ENCODE peak calls at places on chromosome 4, in five cellular contexts. U, N, C, B and T are unnamed samples.

GRCh38 chr4:85209161-85209560 is 242.7 kb upstream of the WDFY3 start:
- DNase-seq in U (peak; percentile 80), B (no peak), N (no peak), C (no peak), T (no peak)

GRCh38 chr4:173748353-173748752 is 218.3 kb upstream of the HAND2 start:
- DNase-seq in B (no peak), N (no peak), C (peak; percentile 41), U (no peak), T (no peak)

GRCh38 chr4:72817012-72817411 is 248.0 kb upstream of the ADAMTS3 start:
- DNase-seq in U (no peak), C (no peak), B (no peak), N (no peak), T (no peak)

GRCh38 chr4:78145622-78146021 is 88.5 kb downstream of the FRAS1 start:
- DNase-seq in B (no peak), C (no peak), U (no peak), N (no peak), T (no peak)

GRCh38 chr4:10673817-10674369 is 10.7 kb downstream of the CLNK start:
- DNase-seq in U (no peak), C (no peak), B (no peak), N (no peak), T (no peak)

GRCh38 chr4:3828546-3828945 is 62.4 kb downstream of the ADRA2C start:
- DNase-seq in U (no peak), C (no peak), N (no peak), B (no peak), T (no peak)

GRCh38 chr4:121375262-121375661 is 5.6 kb downstream of the QRFPR start:
- DNase-seq in N (no peak), C (peak; percentile 21), B (no peak), U (no peak), T (no peak)

GRCh38 chr4:8550691-8551090 is 29.5 kb upstream of the GPR78 start:
- DNase-seq in U (no peak), C (no peak), B (no peak), N (no peak), T (no peak)

GRCh38 chr4:142248946-142249345 is 597.2 kb downstream of the INPP4B start:
- DNase-seq in C (peak; percentile 83), N (no peak), U (no peak), B (no peak), T (no peak)

DNA sequence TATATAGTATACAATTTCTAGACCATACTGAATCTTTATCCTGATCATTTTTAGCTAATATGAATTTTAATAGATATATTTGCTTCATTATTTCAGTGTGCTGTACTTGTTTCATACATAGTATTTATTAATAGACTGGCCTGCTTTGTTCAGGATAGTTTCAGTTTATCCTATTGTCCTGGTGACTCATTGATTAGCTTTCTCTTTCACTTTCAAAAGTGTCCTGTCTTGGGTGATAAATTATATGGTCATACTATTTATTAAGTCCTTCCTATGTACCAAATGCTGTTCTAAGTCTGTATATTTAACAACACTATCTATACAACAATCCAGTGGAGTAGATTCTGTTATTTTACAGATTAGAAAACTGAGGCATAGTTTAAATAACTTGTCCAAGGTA is 153.8 kb upstream of the RAPGEF2 start:
- DNase-seq in N (no peak), B (no peak), C (peak; percentile 77), U (no peak), T (no peak)
- H3K27ac ChIP-seq in N (no peak overlapping the region), B (no peak overlapping the region), C (no peak overlapping the region), U (no peak overlapping the region), T (no peak overlapping the region)

GRCh38 chr4:52873191-52873590 is 11.1 kb downstream of the RASL11B start:
- DNase-seq in B (no peak), C (no peak), U (no peak), N (no peak), T (no peak)

GRCh38 chr4:52876063-52876462 is 13.9 kb downstream of the RASL11B start:
- DNase-seq in N (no peak), C (no peak), B (no peak), U (no peak), T (no peak)

GRCh38 chr4:52873861-52874343 is 11.8 kb downstream of the RASL11B start:
- DNase-seq in U (no peak), N (no peak), B (no peak), C (peak; percentile 58), T (peak; percentile 51)

GRCh38 chr4:52877006-52877405 is 14.9 kb downstream of the RASL11B start:
- DNase-seq in C (no peak), N (no peak), B (no peak), U (no peak), T (peak; percentile 41)

DNA sequence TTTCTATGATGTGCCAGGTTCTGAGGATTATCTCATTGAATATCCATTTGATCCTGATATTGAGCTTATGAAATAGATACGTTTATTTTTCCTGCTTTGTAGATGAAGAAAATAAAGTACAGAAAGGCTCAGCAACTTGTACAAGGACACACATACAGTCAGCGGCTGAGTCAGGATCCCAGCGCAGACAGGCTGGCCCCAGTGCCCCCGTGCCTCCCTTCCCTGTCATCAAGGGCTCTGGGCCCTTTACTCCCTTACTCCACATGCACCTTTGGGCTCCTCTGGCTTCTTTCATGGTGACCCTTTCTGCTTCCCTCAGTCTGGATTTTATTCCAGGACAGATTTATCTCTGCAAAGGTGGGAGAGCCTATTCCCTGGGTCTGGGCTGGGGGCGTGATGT is 12.8 kb downstream of the RASL11B start:
- DNase-seq in U (no peak), B (peak; percentile 58), N (no peak), C (no peak), T (no peak)
- H3K27ac ChIP-seq in U (no peak overlapping the region), B (peak overlapping the region; percentile 48), N (no peak overlapping the region), C (no peak overlapping the region), T (no peak overlapping the region)

GRCh38 chr4:7353046-7353790 is 81.5 kb downstream of the PSAPL1 start:
- DNase-seq in C (no peak), B (no peak), N (no peak), U (no peak), T (no peak)

GRCh38 chr4:7350396-7350795 is 84.3 kb downstream of the PSAPL1 start:
- DNase-seq in N (no peak), C (no peak), U (no peak), B (no peak), T (no peak)

GRCh38 chr4:7353846-7354610 is 80.7 kb downstream of the PSAPL1 start:
- DNase-seq in B (no peak), C (no peak), U (no peak), N (no peak), T (no peak)

GRCh38 chr4:7351014-7351413 is 83.7 kb downstream of the PSAPL1 start:
- DNase-seq in N (no peak), B (no peak), U (no peak), C (no peak), T (no peak)

GRCh38 chr4:7352486-7352885 is 82.2 kb downstream of the PSAPL1 start:
- DNase-seq in N (no peak), C (no peak), U (no peak), B (no peak), T (peak; percentile 16)
- H3K27ac ChIP-seq in N (no peak overlapping the region), C (no peak overlapping the region), U (no peak overlapping the region), B (no peak overlapping the region), T (no peak overlapping the region)

DNA sequence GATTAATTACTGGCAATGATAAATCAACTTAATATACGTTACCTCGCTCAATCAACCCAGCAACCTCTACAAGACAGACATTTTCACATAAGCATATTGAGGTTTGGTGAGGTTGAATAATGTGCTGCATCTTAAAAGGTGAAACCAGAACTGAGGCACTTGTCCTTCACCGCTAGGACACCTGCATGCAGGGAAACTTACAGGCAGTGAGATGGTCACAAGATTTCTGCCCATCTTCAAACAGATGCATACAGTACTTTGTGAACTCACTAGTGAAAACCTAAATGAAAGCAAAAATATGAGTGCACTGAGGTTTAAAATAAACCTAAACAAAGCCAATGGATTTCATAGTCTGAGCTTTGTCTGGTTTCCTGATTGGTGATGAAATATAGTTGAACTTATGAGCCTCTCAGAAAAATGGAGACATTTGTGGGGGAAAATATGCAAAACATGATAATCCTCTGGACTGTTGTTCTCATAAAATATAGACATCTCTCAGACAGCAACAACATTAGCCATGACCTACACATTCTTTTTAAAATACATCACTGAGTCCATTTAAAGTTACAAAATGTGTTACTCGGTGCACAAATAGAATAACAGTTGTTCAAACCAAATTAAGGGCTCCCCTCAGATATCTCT is 20.9 kb upstream of the PRSS12 start:
- DNase-seq in N (no peak), C (peak; percentile 75), B (no peak), U (no peak), T (no peak)
- H3K27ac ChIP-seq in N (no peak overlapping the region), C (no peak overlapping the region), B (no peak overlapping the region), U (no peak overlapping the region), T (no peak overlapping the region)

DNA sequence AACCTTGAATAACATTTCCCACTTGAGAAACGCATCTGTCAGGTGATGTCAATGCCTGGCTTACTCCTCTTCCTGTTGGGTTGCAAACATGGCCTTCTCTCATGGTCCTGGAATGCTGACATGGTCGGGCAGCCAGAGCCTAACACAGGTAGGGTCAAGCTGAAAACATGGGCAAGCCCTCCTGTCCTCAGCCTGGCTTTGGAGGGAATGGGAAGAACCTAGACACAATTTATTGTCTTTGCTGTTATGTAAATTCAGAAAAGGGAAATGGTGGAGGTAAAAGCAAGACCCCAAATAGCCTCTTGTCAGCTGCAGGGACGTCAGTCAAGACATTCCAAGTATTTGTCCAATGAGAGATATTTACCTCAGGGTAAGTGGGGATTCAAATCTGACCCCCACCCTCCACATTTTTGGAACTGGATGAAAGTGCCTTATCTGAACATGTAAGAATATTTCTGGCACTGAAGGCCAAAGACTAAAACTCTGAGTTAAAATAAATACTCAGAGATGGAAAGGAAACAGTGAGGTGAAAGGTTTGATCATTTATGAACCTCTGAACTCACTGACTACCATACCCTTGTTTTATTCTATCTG is 473.8 kb downstream of the SPRY1 start:
- DNase-seq in N (no peak), U (no peak), C (no peak), B (no peak), T (no peak)
- H3K27ac ChIP-seq in N (peak overlapping the region; percentile 63), U (no peak overlapping the region), C (peak overlapping the region; percentile 34), B (peak overlapping the region; percentile 72), T (peak overlapping the region; percentile 41)

GRCh38 chr4:101807351-101807750 is 16.8 kb downstream of the BANK1 start:
- DNase-seq in N (no peak), C (no peak), B (no peak), U (no peak), T (no peak)
- H3K27ac ChIP-seq in N (no peak overlapping the region), C (no peak overlapping the region), B (no peak overlapping the region), U (no peak overlapping the region), T (no peak overlapping the region)